ENCODE peak calls at places on chromosomes 3 and 15, in eight cellular contexts. U is MM.1S, G is prostate gland, R is dorsolateral prefrontal cortex, Z is cardiac muscle cell, B is adrenal gland, T is tibial nerve, P is thyroid gland. L is an unnamed sample.

GRCh38 chr3:127096256-127097008 is 96.5 kb upstream of the PRR23E start:
- DNase-seq in G (no peak), R (peak), B (no peak), Z (no peak), P (no peak), T (no peak), U (no peak), L (no peak)

GRCh38 chr15:44882499-44882968 is 74.0 kb upstream of the TERB2 start:
- DNase-seq in B (no peak), P (peak), G (no peak), U (no peak), T (no peak), Z (no peak), R (no peak), L (no peak)

GRCh38 chr3:58345457-58345856 is 12.8 kb downstream of the PXK start:
- DNase-seq in Z (no peak), G (no peak), U (no peak), P (no peak), B (no peak), R (no peak), T (no peak), L (no peak)

GRCh38 chr3:134291300-134292254 is 40.9 kb upstream of the RYK start:
- DNase-seq in B (peak), R (no peak), U (no peak), Z (no peak), G (peak), P (peak), T (peak), L (peak)

GRCh38 chr3:81910244-81910852 is 148.9 kb upstream of the GBE1 start:
- DNase-seq in U (peak), G (peak), R (no peak), B (peak), Z (peak), T (no peak), P (peak), L (no peak)

GRCh38 chr15:77039817-77040216 is 31.1 kb downstream of the TSPAN3 start:
- DNase-seq in U (no peak), G (no peak), R (no peak), P (no peak), T (no peak), B (no peak), Z (no peak), L (no peak)

GRCh38 chr3:14485981-14486380 is 54.2 kb downstream of the GRIP2 start:
- DNase-seq in B (no peak), U (no peak), T (no peak), Z (no peak), G (no peak), R (no peak), P (no peak), L (no peak)

GRCh38 chr3:58164199-58164879 is 46.4 kb downstream of the DNASE1L3 start:
- DNase-seq in U (no peak), G (peak), R (no peak), B (peak), P (peak), Z (no peak), T (no peak), L (no peak)

GRCh38 chr3:70094197-70094596 is 94.7 kb downstream of the SAMMSON start:
- DNase-seq in Z (no peak), P (no peak), U (no peak), R (no peak), T (no peak), B (no peak), G (no peak), L (no peak)

GRCh38 chr3:81550415-81550814 is 211.0 kb downstream of the GBE1 start:
- DNase-seq in T (no peak), P (no peak), Z (no peak), B (peak), U (no peak), G (no peak), R (no peak), L (no peak)

GRCh38 chr3:99943931-99944761 is 126.5 kb downstream of the CMSS1 start:
- DNase-seq in P (no peak), R (no peak), G (no peak), Z (no peak), B (no peak), U (peak), T (no peak), L (no peak)

GRCh38 chr3:31579828-31580227 is 47.1 kb downstream of the STT3B start:
- DNase-seq in T (no peak), U (no peak), Z (peak), G (no peak), B (no peak), P (no peak), R (no peak), L (no peak)

GRCh38 chr3:167361356-167361755 is 18.7 kb downstream of the ZBBX start:
- DNase-seq in B (no peak), U (no peak), Z (no peak), T (no peak), P (no peak), G (no peak), R (no peak), L (no peak)

GRCh38 chr15:31550211-31550848 is 223.7 kb downstream of the KLF13 start:
- DNase-seq in Z (no peak), B (no peak), P (no peak), R (peak), T (no peak), U (no peak), G (no peak), L (no peak)

GRCh38 chr3:176354843-176355242 is 842.4 kb downstream of the TBL1XR1 start:
- DNase-seq in U (no peak), B (no peak), Z (no peak), T (no peak), G (no peak), P (no peak), R (no peak), L (no peak)

GRCh38 chr3:138124689-138125420 is 7.3 kb downstream of the A4GNT start:
- DNase-seq in G (no peak), P (no peak), R (no peak), Z (no peak), B (no peak), U (no peak), T (no peak), L (no peak)

GRCh38 chr3:42025388-42026138 is 63.7 kb upstream of the ULK4 start:
- DNase-seq in B (peak), R (peak), T (peak), Z (peak), U (peak), G (peak), P (peak), L (peak)

GRCh38 chr15:91853501-91853967 is at the start of gene SLCO3A1:
- DNase-seq in P (peak), R (peak), G (peak), U (peak), Z (peak), T (peak), B (peak), L (peak)

GRCh38 chr3:160473233-160473632 is 23.6 kb upstream of the TRIM59 start:
- DNase-seq in G (no peak), Z (no peak), R (no peak), P (no peak), T (no peak), B (no peak), U (no peak), L (no peak)

GRCh38 chr3:36408146-36408545 is 27.8 kb downstream of the STAC start:
- DNase-seq in Z (no peak), P (no peak), U (no peak), T (no peak), G (no peak), R (no peak), B (no peak), L (no peak)

GRCh38 chr3:183695569-183696364 is 1.8 kb upstream of the YEATS2 start:
- DNase-seq in U (no peak), B (no peak), P (peak), Z (no peak), T (no peak), R (no peak), G (no peak), L (no peak)

DNA sequence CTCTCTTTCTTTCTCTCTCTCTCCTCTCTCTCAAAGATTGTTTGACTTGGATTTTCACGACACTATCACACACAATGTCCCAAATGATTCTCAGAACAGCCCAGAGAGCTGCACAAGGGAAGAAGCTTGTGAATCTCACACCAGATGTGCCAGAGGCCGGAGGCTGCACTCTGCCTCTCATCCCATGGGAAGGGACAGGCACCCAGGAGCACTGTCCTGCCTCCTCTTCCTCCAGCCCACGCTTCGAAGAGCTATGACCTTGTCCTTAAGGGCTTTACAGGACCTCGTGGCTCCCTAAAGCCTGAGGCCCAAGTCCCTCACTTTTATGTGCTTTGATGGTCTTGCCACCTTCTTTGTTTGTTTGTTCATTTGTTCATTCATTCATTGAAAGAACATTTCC is 267.6 kb downstream of the FAM43A start:
- DNase-seq in Z (no peak), G (no peak), P (no peak), R (no peak), U (no peak), T (no peak), B (no peak), L (no peak)
- TF ChIP-seq CTCF in Z (no peak), G (no peak), P (no peak), R (no peak), U (no peak), T (no peak), B (no peak), L (no peak)

GRCh38 chr3:123319760-123320159 is 118.0 kb downstream of the SEC22A start:
- DNase-seq in U (no peak), G (no peak), B (no peak), P (no peak), Z (peak), R (no peak), T (no peak), L (no peak)
- H3K27ac ChIP-seq in U (no peak), G (no peak), B (no peak), P (no peak), Z (peak), R (no peak), T (no peak), L (no peak)

DNA sequence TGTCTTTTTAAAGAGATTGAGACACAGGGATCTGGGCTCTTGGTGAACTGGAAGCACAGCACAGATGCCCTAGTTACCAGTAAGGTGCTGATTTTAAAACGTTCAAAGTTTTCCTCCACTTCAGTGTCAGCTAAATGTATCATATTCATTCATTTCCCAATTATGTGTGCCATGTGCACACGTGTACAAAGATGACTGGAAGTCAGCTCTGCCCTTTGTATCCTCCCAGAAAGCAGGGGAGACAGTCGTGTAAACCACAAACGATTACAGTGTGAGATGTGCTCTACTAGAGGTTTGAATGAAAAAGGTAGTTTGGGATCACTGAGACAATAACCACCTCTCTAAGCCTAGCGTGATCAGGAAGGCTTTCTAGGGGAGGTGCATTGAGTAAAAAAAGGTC is 760 bp downstream of the ZKSCAN7 start:
- DNase-seq in Z (no peak), G (no peak), U (no peak), P (no peak), T (no peak), B (no peak), R (no peak), L (no peak)
- H3K4me3 ChIP-seq in Z (peak), G (peak), U (peak), P (no peak), T (peak), B (peak), R (peak), L (peak)

DNA sequence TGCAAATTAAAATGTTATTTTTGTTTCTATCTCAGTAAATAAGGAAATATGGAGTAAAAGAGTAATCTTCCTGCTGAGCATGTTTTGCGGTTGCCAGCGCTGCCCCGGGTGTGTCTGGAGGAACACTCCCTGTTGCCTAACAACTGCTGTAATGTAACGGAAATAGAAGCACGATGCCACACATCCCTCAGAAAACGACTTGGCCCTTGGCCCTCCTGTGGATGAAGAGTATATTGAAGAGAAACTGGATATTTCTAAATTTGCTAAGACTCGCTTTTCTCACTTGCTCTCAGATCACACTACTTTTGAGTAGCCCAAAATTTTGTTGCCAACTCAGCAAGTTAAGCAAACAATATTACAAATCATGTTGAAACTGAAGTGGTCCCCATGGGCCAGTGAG is 18.9 kb downstream of the CX3CR1 start:
- DNase-seq in P (peak), Z (peak), U (peak), R (peak), T (peak), G (peak), B (peak), L (peak)
- TF ChIP-seq CTCF in P (peak), Z (peak), U (peak), R (peak), T (peak), G (no peak), B (peak), L (peak)

GRCh38 chr3:121660356-121661171 is at the start of gene HCLS1:
- DNase-seq in G (peak), R (no peak), P (peak), T (peak), B (peak), U (peak), Z (no peak), L (peak)

GRCh38 chr3:121661376-121661775 is 673 bp upstream of the HCLS1 start:
- DNase-seq in P (no peak), B (no peak), U (peak), Z (no peak), T (no peak), G (no peak), R (no peak), L (no peak)

GRCh38 chr3:121667333-121667732 is 6.6 kb upstream of the HCLS1 start:
- DNase-seq in B (no peak), U (no peak), T (no peak), P (no peak), R (no peak), G (no peak), Z (no peak), L (no peak)

GRCh38 chr3:121662742-121663141 is 2.0 kb upstream of the HCLS1 start:
- DNase-seq in Z (no peak), U (no peak), P (no peak), B (no peak), T (no peak), R (no peak), G (no peak), L (no peak)

GRCh38 chr3:121663171-121663847 is 2.6 kb upstream of the HCLS1 start:
- DNase-seq in B (no peak), T (no peak), Z (peak), P (no peak), G (no peak), R (no peak), U (no peak), L (no peak)
- H3K27ac ChIP-seq in B (no peak), T (no peak), Z (peak), P (no peak), G (no peak), R (no peak), U (no peak), L (no peak)

DNA sequence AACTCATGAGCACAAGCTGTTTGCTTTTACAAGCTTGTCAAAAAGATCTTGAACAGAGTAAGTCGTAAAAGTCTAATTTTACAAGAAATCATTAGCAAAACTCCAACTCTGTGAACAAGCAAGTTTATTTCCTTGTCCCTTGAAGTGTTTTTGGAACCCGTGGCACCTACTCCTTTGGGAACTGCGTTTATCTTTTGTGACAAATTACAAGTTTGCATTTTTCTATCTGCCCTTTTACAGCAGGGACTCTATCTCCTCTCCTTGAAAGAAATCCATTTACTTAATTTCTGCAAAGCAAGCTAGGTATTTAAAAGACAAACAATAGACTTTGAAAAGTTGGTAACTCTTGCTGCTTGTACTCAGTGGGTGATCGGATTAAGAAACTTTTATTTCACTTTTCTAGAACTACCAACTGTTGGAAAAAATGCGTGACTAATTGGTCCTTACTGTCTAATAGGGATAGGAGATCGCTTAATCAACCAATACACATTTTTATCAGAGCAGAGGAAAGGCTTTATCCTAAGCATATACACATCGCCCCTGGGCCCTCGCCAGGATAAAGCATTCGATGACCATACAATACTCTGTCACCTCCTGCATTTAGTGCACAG is 1.9 kb downstream of the PRTG start:
- DNase-seq in U (no peak), Z (no peak), B (no peak), P (no peak), T (no peak), R (no peak), G (no peak), L (no peak)
- H3K4me3 ChIP-seq in U (no peak), Z (peak), B (no peak), P (no peak), T (no peak), R (peak), G (peak), L (peak)

GRCh38 chr3:180912304-180913226 is at the start of gene FXR1:
- DNase-seq in U (peak), G (peak), P (peak), T (peak), R (peak), Z (peak), B (peak), L (peak)
- TF ChIP-seq CTCF in U (peak), G (peak), P (peak), T (peak), R (peak), Z (peak), B (peak), L (peak)

L was measured in psoas muscle.